ENCODE peak calls at places on chromosomes 13 and 19, in five cellular contexts. One of them, this sample, is unnamed. For H3K4me1, the result is how much of the 10 kb centered on the place peaks cover.

GRCh38 chr13:35597451-35597850 is 121.0 kb upstream of the MAB21L1 start:
- DNase-seq in H1: no peak
- DNase-seq in trophoblast cell: no peak
- DNase-seq in H9: no peak
- DNase-seq in neuronal stem cell: no peak
- DNase-seq in this sample: no peak

GRCh38 chr13:35470671-35471465 is 5.6 kb downstream of the MAB21L1 start:
- DNase-seq in trophoblast cell: no peak
- DNase-seq in H1: no peak
- DNase-seq in H9: peak
- DNase-seq in neuronal stem cell: peak
- DNase-seq in this sample: peak

GRCh38 chr19:2703077-2703437 is 563 bp upstream of the GNG7 start:
- DNase-seq in neuronal stem cell: no peak
- DNase-seq in H9: no peak
- DNase-seq in H1: no peak
- DNase-seq in trophoblast cell: no peak
- DNase-seq in this sample: no peak

GRCh38 chr13:36323951-36324566 is 22.1 kb downstream of the SPART start:
- DNase-seq in H9: no peak
- DNase-seq in trophoblast cell: peak
- DNase-seq in H1: no peak
- DNase-seq in neuronal stem cell: no peak
- DNase-seq in this sample: peak

GRCh38 chr19:3367572-3368440 is 1.4 kb downstream of the NFIC start:
- DNase-seq in neuronal stem cell: no peak
- DNase-seq in H1: no peak
- DNase-seq in trophoblast cell: no peak
- DNase-seq in H9: peak
- DNase-seq in this sample: peak

GRCh38 chr13:60148918-60149317 is 14.8 kb downstream of the DIAPH3 start:
- DNase-seq in neuronal stem cell: no peak
- DNase-seq in H1: no peak
- DNase-seq in H9: no peak
- DNase-seq in trophoblast cell: no peak
- DNase-seq in this sample: no peak

GRCh38 chr13:49443327-49443688 is 556 bp downstream of the CAB39L start:
- DNase-seq in H1: no peak
- DNase-seq in trophoblast cell: peak
- DNase-seq in neuronal stem cell: peak
- DNase-seq in H9: no peak
- DNase-seq in this sample: no peak

GRCh38 chr19:37943480-37943879 is 36.5 kb downstream of the SIPA1L3 start:
- DNase-seq in neuronal stem cell: no peak
- DNase-seq in H9: no peak
- DNase-seq in trophoblast cell: no peak
- DNase-seq in H1: no peak
- DNase-seq in this sample: no peak

GRCh38 chr19:45591004-45591637 is 6.5 kb upstream of the OPA3 start:
- DNase-seq in trophoblast cell: peak
- DNase-seq in H9: peak
- DNase-seq in H1: no peak
- DNase-seq in neuronal stem cell: no peak
- DNase-seq in this sample: no peak

DNA sequence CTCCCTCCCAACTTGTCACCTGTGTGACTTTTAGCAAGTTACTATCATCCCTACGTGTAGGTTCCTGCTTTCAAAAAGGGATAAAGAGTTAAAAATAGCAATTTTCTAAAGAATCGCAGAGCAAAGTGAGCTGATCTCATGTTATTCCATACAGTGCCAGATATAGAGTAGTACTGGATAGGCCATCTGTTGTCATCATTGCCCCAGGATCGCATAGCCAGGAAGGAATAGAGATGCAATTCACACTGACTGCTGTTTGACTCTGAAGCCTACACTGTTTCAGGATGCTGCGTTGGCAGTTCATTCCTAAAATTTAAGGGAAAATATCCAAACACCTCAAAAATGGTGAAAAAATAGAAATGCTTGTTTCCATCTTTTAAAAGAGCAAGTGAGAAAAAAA is 138.9 kb downstream of the SHISA2 start:
- DNase-seq in H1: no peak
- DNase-seq in H9: no peak
- DNase-seq in neuronal stem cell: no peak
- DNase-seq in trophoblast cell: no peak
- DNase-seq in this sample: no peak
- H2AK5ac ChIP-seq in H1: no peak
- H2AK5ac ChIP-seq in H9: no peak
- H2AK5ac ChIP-seq in neuronal stem cell: no peak
- H2AK5ac ChIP-seq in trophoblast cell: no peak
- H2AK5ac ChIP-seq in this sample: no peak

GRCh38 chr13:98481511-98481951 is 95.4 kb downstream of the STK24 start:
- DNase-seq in H1: no peak
- DNase-seq in H9: no peak
- DNase-seq in neuronal stem cell: no peak
- DNase-seq in trophoblast cell: no peak
- DNase-seq in this sample: no peak
- H3K4me1 ChIP-seq in H1: under half
- H3K4me1 ChIP-seq in H9: under half
- H3K4me1 ChIP-seq in neuronal stem cell: under half
- H3K4me1 ChIP-seq in trophoblast cell: under half
- H3K4me1 ChIP-seq in this sample: under half

GRCh38 chr13:106374631-106375030 is 160.8 kb downstream of the EFNB2 start:
- DNase-seq in trophoblast cell: no peak
- DNase-seq in H9: no peak
- DNase-seq in neuronal stem cell: no peak
- DNase-seq in H1: no peak
- DNase-seq in this sample: no peak

GRCh38 chr13:106376411-106377112 is 158.9 kb downstream of the EFNB2 start:
- DNase-seq in H1: no peak
- DNase-seq in trophoblast cell: peak
- DNase-seq in H9: no peak
- DNase-seq in neuronal stem cell: no peak
- DNase-seq in this sample: peak

GRCh38 chr13:106373304-106373988 is 162.0 kb downstream of the EFNB2 start:
- DNase-seq in H9: no peak
- DNase-seq in neuronal stem cell: no peak
- DNase-seq in H1: no peak
- DNase-seq in trophoblast cell: no peak
- DNase-seq in this sample: peak

GRCh38 chr13:106373989-106374572 is 161.4 kb downstream of the EFNB2 start:
- DNase-seq in H1: no peak
- DNase-seq in H9: no peak
- DNase-seq in neuronal stem cell: no peak
- DNase-seq in trophoblast cell: no peak
- DNase-seq in this sample: peak

DNA sequence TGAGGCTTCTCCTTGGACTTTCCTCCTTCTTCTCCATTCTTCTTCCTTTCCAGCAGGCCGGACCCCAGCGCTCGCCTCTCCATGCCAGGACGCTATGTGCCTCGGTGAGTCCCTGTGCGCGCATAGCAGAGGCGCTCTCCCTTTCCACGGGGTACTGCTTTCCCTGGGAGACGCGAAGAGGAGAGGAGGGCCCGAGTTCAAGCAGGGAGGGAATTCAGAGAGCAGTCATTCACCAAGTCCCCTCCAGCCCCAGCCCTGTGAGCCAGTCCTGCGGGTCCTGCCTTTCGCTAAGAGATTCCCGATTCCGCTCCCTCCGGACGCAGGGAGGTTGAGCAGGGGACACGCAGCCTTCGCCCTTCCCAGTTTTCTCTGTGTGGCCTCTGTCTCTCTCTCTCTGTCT is 160.4 kb downstream of the EFNB2 start:
- DNase-seq in neuronal stem cell: no peak
- DNase-seq in H9: no peak
- DNase-seq in H1: no peak
- DNase-seq in trophoblast cell: no peak
- DNase-seq in this sample: no peak
- H2BK12ac ChIP-seq in neuronal stem cell: no peak
- H2BK12ac ChIP-seq in H9: no peak
- H2BK12ac ChIP-seq in H1: no peak
- H2BK12ac ChIP-seq in trophoblast cell: peak
- H2BK12ac ChIP-seq in this sample: peak

DNA sequence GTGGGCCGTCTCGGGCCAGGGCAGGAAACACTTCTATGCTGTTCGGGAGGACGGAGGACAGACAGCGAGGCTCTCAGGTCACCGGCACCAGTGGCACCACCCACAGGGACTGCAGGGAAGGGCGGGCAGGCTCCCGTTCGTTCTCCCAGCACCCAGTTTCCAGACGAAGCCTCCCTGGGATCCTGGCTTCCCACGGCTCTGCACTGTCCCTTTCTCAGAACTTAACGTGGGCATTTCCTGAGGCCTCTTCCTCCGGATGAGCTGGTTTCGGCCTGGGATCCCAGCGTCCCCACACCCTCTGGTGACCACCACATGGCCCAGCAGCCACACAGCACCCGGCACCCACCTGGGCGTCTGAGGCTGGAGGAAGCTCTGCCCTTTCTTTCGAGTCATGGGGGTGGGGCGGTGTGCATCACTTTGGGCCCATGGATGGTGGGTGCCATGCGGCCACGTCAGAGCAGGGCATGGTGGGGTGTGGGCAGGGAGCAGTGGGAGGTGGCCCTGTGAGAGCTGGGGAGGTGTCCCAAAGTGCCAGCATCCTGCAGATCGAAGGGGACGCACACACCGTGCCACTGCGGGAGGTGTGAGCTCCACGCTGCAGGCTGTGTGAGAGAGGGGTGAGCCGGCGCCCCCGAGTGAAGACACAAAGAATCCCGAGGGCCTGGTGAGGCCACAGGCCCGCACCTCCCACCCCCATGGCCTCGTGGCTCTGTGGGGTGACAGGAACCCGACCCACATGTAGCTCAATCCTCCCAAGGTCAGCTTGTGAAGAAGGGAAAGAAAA is 38.7 kb upstream of the GRTP1 start:
- DNase-seq in trophoblast cell: no peak
- DNase-seq in H9: no peak
- DNase-seq in neuronal stem cell: no peak
- DNase-seq in H1: no peak
- DNase-seq in this sample: no peak
- H2AK5ac ChIP-seq in trophoblast cell: no peak
- H2AK5ac ChIP-seq in H9: no peak
- H2AK5ac ChIP-seq in neuronal stem cell: peak
- H2AK5ac ChIP-seq in H1: no peak
- H2AK5ac ChIP-seq in this sample: no peak

GRCh38 chr13:110284809-110285519 is 22.0 kb downstream of the COL4A1 start:
- DNase-seq in trophoblast cell: peak
- DNase-seq in H9: no peak
- DNase-seq in H1: no peak
- DNase-seq in neuronal stem cell: no peak
- DNase-seq in this sample: no peak
- H3K4me1 ChIP-seq in trophoblast cell: under half
- H3K4me1 ChIP-seq in H9: under half
- H3K4me1 ChIP-seq in H1: under half
- H3K4me1 ChIP-seq in neuronal stem cell: under half
- H3K4me1 ChIP-seq in this sample: under half

This sample was measured in mesenchymal stem cell.